ENCODE peak calls at places on chromosomes 5 and 9, in four cellular contexts. Z is stimulated activated CD4-positive, alpha-beta T cell treated with anti-CD3 and anti-CD28 coated beads, Interleukin-1b, Interleukin-23, amount 100 ng/mL, for 1 hour; I is prostate gland; T is stimulated activated CD8-positive, alpha-beta memory T cell treated with anti-CD3 and anti-CD28 coated beads, Interleukin-7, amount 100 ng/mL, for 4 hours. G is an unnamed sample.
A peak's percentile ranks its signal among the peaks of the same experiment; 100 is the strongest.

GRCh38 chr5:134143431-134143830 is 28.9 kb downstream of the TCF7 start:
- DNase-seq in Z (no peak), I (no peak), T (no peak), G (no peak)

GRCh38 chr9:16046713-16047112 is 493.9 kb downstream of the CCDC171 start:
- DNase-seq in Z (no peak), I (no peak), T (no peak), G (no peak)

GRCh38 chr9:87381050-87381711 is 116.5 kb upstream of the DAPK1 start:
- DNase-seq in Z (no peak), I (no peak), T (no peak), G (peak; percentile 90)

GRCh38 chr9:36148652-36149051 is 12.1 kb downstream of the GLIPR2 start:
- DNase-seq in Z (no peak), I (peak; percentile 63), T (peak; percentile 57), G (peak; percentile 96)

GRCh38 chr5:95124731-95125130 is 160.2 kb downstream of the MCTP1 start:
- DNase-seq in Z (no peak), I (no peak), T (no peak), G (no peak)

GRCh38 chr9:133004091-133005072 is 25.9 kb downstream of the GFI1B start:
- DNase-seq in Z (no peak), I (no peak), T (no peak), G (no peak)

GRCh38 chr9:114218264-114219120 is 63.2 kb downstream of the COL27A1 start:
- DNase-seq in Z (no peak), I (no peak), T (no peak), G (no peak)

GRCh38 chr5:373710-374602 is 52.4 kb downstream of the AHRR start:
- DNase-seq in Z (peak; percentile 72), I (peak; percentile 1), T (peak; percentile 60), G (peak; percentile 46)

GRCh38 chr5:150584561-150585335 is 55.7 kb upstream of the SYNPO start:
- DNase-seq in Z (no peak), I (no peak), T (no peak), G (no peak)